ENCODE peak calls at places on chromosomes 7 and 10, in nine cellular contexts. P is anterior cingulate cortex; L is AG10803; Q is activated T-cell treated with anti-CD3 and anti-CD28 coated beads for 1 hour; E is hippocampal formation; F is stimulated activated CD4-positive, alpha-beta T cell treated with anti-CD3 and anti-CD28 coated beads, Interleukin-4, amount 100 ng/mL, for 4 hours; T is IMR-90; S is nucleus accumbens; D is left lung. Z is an unnamed sample.

GRCh38 chr10:44961231-44961571 is 1.6 kb downstream of the RASSF4 start:
- DNase-seq in P (no peak), L (no peak), Q (no peak), E (no peak), F (no peak), T (no peak), S (no peak), D (no peak), Z (no peak)

GRCh38 chr10:32256613-32257437 is 90.1 kb downstream of the EPC1 start:
- DNase-seq in P (peak; percentile 29), L (peak; percentile 35), Q (peak; percentile 51), E (peak; percentile 43), F (peak; percentile 57), T (peak; percentile 37), S (peak; percentile 6), D (peak; percentile 60), Z (peak; percentile 32)

GRCh38 chr7:77467453-77467852 is 51.3 kb upstream of the GSAP start:
- DNase-seq in P (no peak), L (no peak), Q (no peak), E (no peak), F (no peak), T (no peak), S (no peak), D (peak; percentile 61), Z (no peak)

GRCh38 chr10:124152139-124152780 is 58.9 kb upstream of the CHST15 start:
- DNase-seq in P (no peak), L (peak; percentile 85), Q (no peak), E (no peak), F (no peak), T (peak; percentile 19), S (peak; percentile 39), D (peak; percentile 69), Z (no peak)

GRCh38 chr10:11555556-11555955 is 55.9 kb downstream of the USP6NL start:
- DNase-seq in P (no peak), L (no peak), Q (no peak), E (no peak), F (no peak), T (no peak), S (no peak), D (no peak), Z (no peak)

GRCh38 chr10:114256041-114256765 is 17.1 kb downstream of the VWA2 start:
- DNase-seq in P (no peak), L (no peak), Q (no peak), E (no peak), F (no peak), T (no peak), S (no peak), D (no peak), Z (no peak)

GRCh38 chr10:639751-640672 is 49.5 kb downstream of the DIP2C start:
- DNase-seq in P (no peak), L (no peak), Q (no peak), E (no peak), F (no peak), T (no peak), S (no peak), D (no peak), Z (no peak)

GRCh38 chr10:131829156-131829930 is 71.5 kb upstream of the PPP2R2D start:
- DNase-seq in P (no peak), L (no peak), Q (no peak), E (no peak), F (no peak), T (no peak), S (no peak), D (peak; percentile 27), Z (no peak)

GRCh38 chr7:76223286-76223972 is 21.7 kb downstream of the SRRM3 start:
- DNase-seq in P (no peak), L (no peak), Q (no peak), E (no peak), F (no peak), T (no peak), S (no peak), D (no peak), Z (no peak)

GRCh38 chr10:78401882-78402367 is 368.3 kb downstream of the RPS24 start:
- DNase-seq in P (peak; percentile 54), L (no peak), Q (no peak), E (no peak), F (no peak), T (no peak), S (no peak), D (no peak), Z (no peak)

GRCh38 chr7:27961255-27961654 is 219.3 kb downstream of the JAZF1 start:
- DNase-seq in P (no peak), L (peak; percentile 58), Q (no peak), E (no peak), F (no peak), T (peak; percentile 47), S (no peak), D (no peak), Z (no peak)

GRCh38 chr10:121155742-121156141 is 304.6 kb downstream of the WDR11 start:
- DNase-seq in P (no peak), L (no peak), Q (no peak), E (no peak), F (no peak), T (no peak), S (no peak), D (peak; percentile 56), Z (no peak)

GRCh38 chr7:73977626-73978618 is 50.1 kb upstream of the ELN start:
- DNase-seq in P (no peak), L (peak; percentile 70), Q (no peak), E (no peak), F (no peak), T (no peak), S (no peak), D (no peak), Z (no peak)

GRCh38 chr10:44779511-44779910 is 131.6 kb upstream of the TMEM72 start:
- DNase-seq in P (peak; percentile 14), L (no peak), Q (no peak), E (no peak), F (no peak), T (no peak), S (no peak), D (no peak), Z (no peak)

GRCh38 chr7:3564231-3564630 is 263.2 kb downstream of the SDK1 start:
- DNase-seq in P (no peak), L (no peak), Q (no peak), E (no peak), F (no peak), T (no peak), S (no peak), D (no peak), Z (no peak)

GRCh38 chr10:14008648-14009072 is 322.1 kb downstream of the FRMD4A start:
- DNase-seq in P (no peak), L (peak; percentile 37), Q (no peak), E (no peak), F (no peak), T (peak; percentile 75), S (no peak), D (no peak), Z (no peak)

GRCh38 chr10:22437620-22438588 is 92.6 kb downstream of the SPAG6 start:
- DNase-seq in P (no peak), L (no peak), Q (peak; percentile 20), E (peak; percentile 40), F (peak; percentile 40), T (peak; percentile 19), S (no peak), D (peak; percentile 48), Z (no peak)

Z was measured in amygdala.